ENCODE peak calls at places on chromosomes 2 and 18, in seven cellular contexts. B is transverse colon, T is ovary, U is IMR-90, H is esophagus squamous epithelium, M is spleen, P is uterus. Z is an unnamed sample.
A peak's percentile ranks its signal among the peaks of the same experiment; 100 is the strongest.

GRCh38 chr2:163735692-163736432 is at the start of gene FIGN:
- DNase-seq in T (peak; percentile 87), M (no peak), P (peak; percentile 76), U (peak; percentile 82), B (peak; percentile 41), H (no peak), Z (no peak)

GRCh38 chr2:179322289-179322688 is 57.7 kb upstream of the SESTD1 start:
- DNase-seq in M (no peak), T (no peak), P (no peak), U (no peak), H (no peak), B (no peak), Z (no peak)

GRCh38 chr18:49059028-49059670 is 108.4 kb upstream of the SMAD7 start:
- DNase-seq in U (peak; percentile 24), M (no peak), T (no peak), P (no peak), H (no peak), B (no peak), Z (no peak)

GRCh38 chr2:150478206-150478974 is 9.1 kb downstream of the RND3 start:
- DNase-seq in P (no peak), T (no peak), M (no peak), H (no peak), U (peak; percentile 31), B (no peak), Z (no peak)

GRCh38 chr2:108612153-108612513 is 77.9 kb downstream of the LIMS1 start:
- DNase-seq in U (peak; percentile 88), P (no peak), T (no peak), M (no peak), B (peak; percentile 51), H (no peak), Z (no peak)

GRCh38 chr2:38473333-38474005 is 96.4 kb upstream of the ATL2 start:
- DNase-seq in U (no peak), P (no peak), B (no peak), T (no peak), H (no peak), M (no peak), Z (no peak)

GRCh38 chr2:27551514-27551913 is 31.3 kb upstream of the ZNF512 start:
- DNase-seq in U (no peak), B (no peak), M (no peak), P (no peak), T (no peak), H (no peak), Z (no peak)

GRCh38 chr18:36035253-36035652 is 32.1 kb downstream of the RPRD1A start:
- DNase-seq in H (no peak), M (no peak), U (no peak), B (no peak), T (no peak), P (no peak), Z (no peak)

GRCh38 chr2:240990726-240991377 is 7.6 kb upstream of the SNED1 start:
- DNase-seq in B (no peak), H (no peak), M (peak; percentile 72), P (peak; percentile 16), U (no peak), T (peak; percentile 17), Z (no peak)

GRCh38 chr2:47595690-47596089 is 187.3 kb upstream of the MSH6 start:
- DNase-seq in M (no peak), H (no peak), B (no peak), U (no peak), P (no peak), T (no peak), Z (no peak)

GRCh38 chr2:102463160-102463559 is 9.9 kb upstream of the SLC9A4 start:
- DNase-seq in B (no peak), U (no peak), P (no peak), T (no peak), M (no peak), H (no peak), Z (no peak)

GRCh38 chr2:159091381-159091780 is 122.9 kb downstream of the TANC1 start:
- DNase-seq in B (no peak), M (no peak), P (no peak), U (peak; percentile 84), H (no peak), T (no peak), Z (no peak)

GRCh38 chr2:5945707-5946106 is 253.5 kb downstream of the SOX11 start:
- DNase-seq in T (no peak), M (no peak), P (no peak), H (no peak), U (no peak), B (no peak), Z (no peak)

GRCh38 chr2:229268626-229269025 is 2.5 kb downstream of the PID1 start:
- DNase-seq in H (no peak), T (no peak), B (no peak), M (no peak), U (peak; percentile 13), P (no peak), Z (no peak)

GRCh38 chr2:181588546-181588945 is 68.4 kb downstream of the CERKL start:
- DNase-seq in B (no peak), P (no peak), U (no peak), H (no peak), T (no peak), M (no peak), Z (no peak)

GRCh38 chr2:144449028-144449406 is 70.9 kb downstream of the ZEB2 start:
- DNase-seq in P (no peak), B (no peak), T (no peak), U (no peak), H (no peak), M (peak; percentile 80), Z (no peak)

GRCh38 chr2:144448389-144449027 is 71.4 kb downstream of the ZEB2 start:
- DNase-seq in U (no peak), H (no peak), B (no peak), M (no peak), P (no peak), T (no peak), Z (no peak)

GRCh38 chr2:144445196-144445595 is 74.7 kb downstream of the ZEB2 start:
- DNase-seq in P (no peak), M (no peak), H (no peak), T (no peak), U (no peak), B (no peak), Z (no peak)

GRCh38 chr2:144446136-144446535 is 73.8 kb downstream of the ZEB2 start:
- DNase-seq in P (no peak), M (no peak), H (no peak), T (no peak), U (no peak), B (no peak), Z (no peak)

DNA sequence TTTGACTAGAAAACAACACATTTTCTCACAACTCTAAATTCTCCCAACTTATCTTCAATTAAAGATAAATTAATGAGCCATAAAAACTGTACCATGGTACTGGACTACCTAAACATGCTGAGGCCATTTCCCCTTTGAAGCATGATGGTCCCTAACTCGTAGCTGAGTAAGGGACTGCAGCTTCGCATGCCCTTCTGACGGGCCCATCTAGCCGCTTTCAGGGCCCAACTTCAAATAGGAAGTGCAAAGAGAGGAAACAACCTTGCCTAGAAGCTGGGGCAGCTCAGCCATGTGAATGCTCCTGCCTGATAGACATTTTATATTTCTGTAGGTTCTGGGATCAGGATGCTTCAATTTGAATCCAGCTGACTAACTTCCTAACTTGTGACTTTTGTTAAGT is 72.4 kb downstream of the ZEB2 start:
- DNase-seq in M (no peak), B (no peak), U (no peak), T (no peak), P (no peak), H (no peak), Z (no peak)
- H3K4me1 ChIP-seq in M (peaks cover 53% of the 10 kb centered on the region), B (no peaks in the 10 kb centered on the region), U (peaks cover 3% of the 10 kb centered on the region), T (peaks cover 15% of the 10 kb centered on the region), P (peaks cover 4% of the 10 kb centered on the region), H (no peaks in the 10 kb centered on the region), Z (peaks cover 68% of the 10 kb centered on the region)

DNA sequence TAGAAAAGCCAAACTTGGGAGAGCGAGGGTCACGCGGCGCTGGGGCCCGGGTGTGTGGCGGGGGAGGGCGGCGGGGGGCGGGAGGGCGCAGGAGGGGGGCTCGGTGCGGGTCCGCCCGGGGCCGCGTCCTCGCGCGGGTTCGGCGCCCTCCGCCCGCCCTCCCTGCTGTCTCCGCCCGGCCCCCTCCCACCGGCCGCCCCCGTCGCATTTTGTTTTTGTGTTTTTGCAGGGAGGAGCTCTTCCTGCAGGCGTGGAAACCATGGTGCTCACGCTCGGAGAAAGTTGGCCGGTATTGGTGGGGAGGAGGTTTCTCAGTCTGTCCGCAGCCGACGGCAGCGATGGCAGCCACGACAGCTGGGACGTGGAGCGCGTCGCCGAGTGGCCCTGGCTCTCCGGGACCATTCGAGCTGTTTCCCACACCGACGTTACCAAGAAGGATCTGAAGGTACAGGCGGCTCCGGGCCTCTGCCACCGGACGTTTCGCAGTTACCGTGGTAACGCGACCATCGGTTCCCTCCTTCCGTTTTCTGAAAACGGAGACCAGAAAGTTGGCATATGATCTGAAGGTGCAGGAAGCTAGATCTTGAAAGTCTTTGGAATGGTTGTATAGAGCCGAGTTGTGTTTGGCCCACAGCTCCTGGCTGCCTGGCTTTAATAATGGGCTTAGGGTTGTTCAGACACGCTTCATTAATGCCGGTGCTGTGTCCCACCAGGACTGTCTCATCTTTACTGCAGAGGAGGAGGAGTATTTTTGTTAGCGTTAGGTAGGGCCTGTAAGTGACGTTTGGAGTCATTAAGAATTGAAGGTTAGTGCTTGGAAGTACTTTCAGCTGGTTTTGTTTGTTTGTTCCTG is 844 bp downstream of the KDM3A start:
- DNase-seq in U (peak; percentile 50), T (peak; percentile 72), B (peak; percentile 69), H (peak; percentile 38), P (peak; percentile 55), M (peak; percentile 94), Z (no peak)
- TF ChIP-seq POLR2A in U (no peak), T (no peak), B (peak; percentile 54), H (peak; percentile 28), P (no peak), M (no peak), Z (no peak)

GRCh38 chr2:344811-345210 is 56.9 kb upstream of the ALKAL2 start:
- DNase-seq in P (no peak), H (no peak), B (no peak), M (no peak), T (no peak), U (no peak), Z (no peak)

GRCh38 chr2:343355-343754 is 55.5 kb upstream of the ALKAL2 start:
- DNase-seq in M (no peak), U (no peak), B (no peak), P (no peak), T (no peak), H (no peak), Z (no peak)

GRCh38 chr2:341017-341542 is 53.2 kb upstream of the ALKAL2 start:
- DNase-seq in H (no peak), U (no peak), M (no peak), P (no peak), T (no peak), B (no peak), Z (no peak)

GRCh38 chr2:336360-336759 is 48.5 kb upstream of the ALKAL2 start:
- DNase-seq in T (no peak), M (no peak), H (no peak), P (no peak), U (no peak), B (no peak), Z (no peak)

GRCh38 chr2:341912-342311 is 54.0 kb upstream of the ALKAL2 start:
- DNase-seq in B (no peak), U (no peak), T (no peak), H (no peak), P (no peak), M (no peak), Z (no peak)
- H3K9me3 ChIP-seq in B (peaks cover under 1% of the 10 kb centered on the region), U (peaks cover 18% of the 10 kb centered on the region), T (no peaks in the 10 kb centered on the region), H (no peaks in the 10 kb centered on the region), P (no peaks in the 10 kb centered on the region), M (peaks cover 34% of the 10 kb centered on the region), Z (peaks cover 6% of the 10 kb centered on the region)

DNA sequence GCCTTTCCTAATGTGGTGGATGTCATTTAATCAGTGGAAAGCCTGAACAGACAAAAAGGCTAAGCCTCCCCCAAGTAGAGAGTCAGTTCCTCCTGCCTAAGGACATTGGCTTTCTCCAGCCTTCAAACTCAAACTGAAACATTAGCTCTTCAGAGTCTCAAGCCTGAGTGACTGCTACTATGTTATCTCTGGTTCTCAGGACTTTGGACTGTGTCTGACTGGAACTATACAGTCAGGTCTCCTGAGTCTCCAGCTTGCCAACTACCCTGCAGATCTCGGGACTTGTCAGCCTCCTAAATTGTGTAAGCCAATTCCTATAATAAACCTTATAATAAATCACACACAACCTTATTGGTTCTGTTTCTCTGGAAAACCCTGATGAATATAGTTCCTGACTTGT is 12.6 kb downstream of the HYCC2 start:
- DNase-seq in H (no peak), T (no peak), B (peak; percentile 17), P (no peak), U (no peak), M (no peak), Z (no peak)
- H3K4me1 ChIP-seq in H (no peaks in the 10 kb centered on the region), T (no peaks in the 10 kb centered on the region), B (peaks cover 35% of the 10 kb centered on the region), P (no peaks in the 10 kb centered on the region), U (peaks cover 2% of the 10 kb centered on the region), M (peaks cover 4% of the 10 kb centered on the region), Z (peaks cover 6% of the 10 kb centered on the region)

Z was measured in vagina.